ENCODE peak calls at places on chromosomes 12 and 14, in six cellular contexts. One of them, this sample, is unnamed.

GRCh38 chr14:25431211-25432076 is 381.5 kb upstream of the STXBP6 start:
- DNase-seq in heart right ventricle: no peak
- DNase-seq in astrocyte: no peak
- DNase-seq in NB4: peak
- DNase-seq in ovary: no peak
- DNase-seq in foreskin fibroblast: no peak
- DNase-seq in this sample: no peak

GRCh38 chr12:88896958-88897357 is 316.7 kb upstream of the KITLG start:
- DNase-seq in astrocyte: peak
- DNase-seq in foreskin fibroblast: peak
- DNase-seq in ovary: no peak
- DNase-seq in heart right ventricle: no peak
- DNase-seq in NB4: no peak
- DNase-seq in this sample: no peak

GRCh38 chr12:109156586-109156985 is 40.2 kb downstream of the ACACB start:
- DNase-seq in ovary: no peak
- DNase-seq in heart right ventricle: no peak
- DNase-seq in NB4: no peak
- DNase-seq in foreskin fibroblast: no peak
- DNase-seq in astrocyte: no peak
- DNase-seq in this sample: no peak

GRCh38 chr14:101862177-101862576 is 100.7 kb downstream of the PPP2R5C start:
- DNase-seq in NB4: no peak
- DNase-seq in heart right ventricle: no peak
- DNase-seq in foreskin fibroblast: peak
- DNase-seq in ovary: no peak
- DNase-seq in astrocyte: peak
- DNase-seq in this sample: no peak

GRCh38 chr12:53838978-53839377 is 87.2 kb upstream of the CISTR start:
- DNase-seq in NB4: no peak
- DNase-seq in ovary: no peak
- DNase-seq in foreskin fibroblast: no peak
- DNase-seq in heart right ventricle: no peak
- DNase-seq in astrocyte: no peak
- DNase-seq in this sample: no peak

GRCh38 chr12:100058482-100059029 is 73.8 kb upstream of the ANKS1B start:
- DNase-seq in foreskin fibroblast: peak
- DNase-seq in ovary: no peak
- DNase-seq in heart right ventricle: no peak
- DNase-seq in NB4: peak
- DNase-seq in astrocyte: peak
- DNase-seq in this sample: no peak

GRCh38 chr12:122356192-122356635 is 66.3 kb downstream of the CLIP1 start:
- DNase-seq in astrocyte: peak
- DNase-seq in ovary: no peak
- DNase-seq in foreskin fibroblast: peak
- DNase-seq in NB4: peak
- DNase-seq in heart right ventricle: peak
- DNase-seq in this sample: no peak

GRCh38 chr12:54572881-54573280 is 15.6 kb downstream of the PPP1R1A start:
- DNase-seq in ovary: no peak
- DNase-seq in foreskin fibroblast: no peak
- DNase-seq in astrocyte: no peak
- DNase-seq in heart right ventricle: no peak
- DNase-seq in NB4: no peak
- DNase-seq in this sample: no peak

GRCh38 chr14:68680541-68681051 is 112.3 kb downstream of the ZFP36L1 start:
- DNase-seq in foreskin fibroblast: peak
- DNase-seq in NB4: no peak
- DNase-seq in astrocyte: peak
- DNase-seq in ovary: no peak
- DNase-seq in heart right ventricle: no peak
- DNase-seq in this sample: no peak

GRCh38 chr14:104749958-104750529 is 2.9 kb upstream of the SIVA1 start:
- DNase-seq in ovary: no peak
- DNase-seq in foreskin fibroblast: peak
- DNase-seq in heart right ventricle: no peak
- DNase-seq in astrocyte: no peak
- DNase-seq in NB4: no peak
- DNase-seq in this sample: no peak

GRCh38 chr12:12384601-12385321 is 27.9 kb downstream of the BORCS5 start:
- DNase-seq in foreskin fibroblast: no peak
- DNase-seq in ovary: no peak
- DNase-seq in astrocyte: no peak
- DNase-seq in NB4: peak
- DNase-seq in heart right ventricle: no peak
- DNase-seq in this sample: no peak

GRCh38 chr12:22275847-22276246 is 58.7 kb downstream of the ST8SIA1 start:
- DNase-seq in ovary: peak
- DNase-seq in foreskin fibroblast: peak
- DNase-seq in NB4: no peak
- DNase-seq in heart right ventricle: peak
- DNase-seq in astrocyte: peak
- DNase-seq in this sample: peak

GRCh38 chr12:68446896-68447806 is 115.0 kb upstream of the MDM1 start:
- DNase-seq in ovary: no peak
- DNase-seq in astrocyte: no peak
- DNase-seq in NB4: peak
- DNase-seq in heart right ventricle: no peak
- DNase-seq in foreskin fibroblast: peak
- DNase-seq in this sample: no peak

DNA sequence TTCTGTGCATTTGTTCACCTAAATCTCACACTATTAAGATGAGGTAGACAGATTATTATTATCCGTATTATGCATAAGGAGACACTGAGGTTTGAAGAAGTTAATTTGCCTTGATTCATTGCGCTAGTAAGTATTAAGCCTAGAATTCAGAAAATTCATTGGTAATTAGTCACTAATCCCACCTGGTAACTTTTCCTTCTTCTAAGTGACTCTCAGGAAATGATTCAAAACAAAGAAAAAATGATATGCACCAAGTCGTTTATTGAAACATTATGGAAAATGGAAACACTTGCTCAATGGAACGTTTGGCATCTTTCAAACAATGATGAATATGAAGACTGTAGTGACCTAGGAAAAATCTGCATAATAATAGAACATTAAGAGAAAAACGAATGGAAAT is 15.2 kb downstream of the RFX4 start:
- DNase-seq in NB4: no peak
- DNase-seq in heart right ventricle: no peak
- DNase-seq in foreskin fibroblast: no peak
- DNase-seq in ovary: no peak
- DNase-seq in astrocyte: no peak
- DNase-seq in this sample: no peak
- H3K4me3 ChIP-seq in NB4: no peak
- H3K4me3 ChIP-seq in heart right ventricle: no peak
- H3K4me3 ChIP-seq in foreskin fibroblast: no peak
- H3K4me3 ChIP-seq in ovary: no peak
- H3K4me3 ChIP-seq in astrocyte: no peak
- H3K4me3 ChIP-seq in this sample: no peak

DNA sequence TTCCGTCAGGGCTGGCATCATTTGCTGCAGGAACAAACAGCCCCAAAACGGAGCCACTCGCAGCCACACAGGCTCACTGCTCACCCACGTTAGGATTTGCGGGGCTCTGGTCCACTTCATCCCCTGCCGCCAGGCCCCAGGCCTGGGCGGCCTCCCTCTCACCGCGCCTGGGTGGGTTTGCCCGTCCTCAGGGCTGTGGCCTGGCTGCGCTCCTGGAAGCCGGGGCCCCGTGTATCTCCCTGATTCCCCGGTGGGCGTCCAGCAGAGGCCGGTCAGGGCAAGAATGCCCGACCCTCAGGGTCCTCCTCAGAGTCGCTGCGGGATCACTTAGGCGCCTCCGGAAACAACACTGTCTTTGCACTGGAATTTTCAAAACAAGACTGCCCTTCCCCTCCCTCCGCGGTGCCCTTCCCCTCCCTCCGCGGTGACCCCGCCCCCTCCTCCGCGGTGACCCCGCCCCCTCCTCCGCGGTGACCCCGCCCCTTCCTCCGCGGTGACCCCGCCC is 15.7 kb upstream of the FBRSL1 start:
- DNase-seq in NB4: no peak
- DNase-seq in heart right ventricle: no peak
- DNase-seq in ovary: no peak
- DNase-seq in foreskin fibroblast: no peak
- DNase-seq in astrocyte: no peak
- DNase-seq in this sample: no peak
- H3K4me3 ChIP-seq in NB4: no peak
- H3K4me3 ChIP-seq in heart right ventricle: no peak
- H3K4me3 ChIP-seq in ovary: no peak
- H3K4me3 ChIP-seq in foreskin fibroblast: peak
- H3K4me3 ChIP-seq in astrocyte: no peak
- H3K4me3 ChIP-seq in this sample: no peak

DNA sequence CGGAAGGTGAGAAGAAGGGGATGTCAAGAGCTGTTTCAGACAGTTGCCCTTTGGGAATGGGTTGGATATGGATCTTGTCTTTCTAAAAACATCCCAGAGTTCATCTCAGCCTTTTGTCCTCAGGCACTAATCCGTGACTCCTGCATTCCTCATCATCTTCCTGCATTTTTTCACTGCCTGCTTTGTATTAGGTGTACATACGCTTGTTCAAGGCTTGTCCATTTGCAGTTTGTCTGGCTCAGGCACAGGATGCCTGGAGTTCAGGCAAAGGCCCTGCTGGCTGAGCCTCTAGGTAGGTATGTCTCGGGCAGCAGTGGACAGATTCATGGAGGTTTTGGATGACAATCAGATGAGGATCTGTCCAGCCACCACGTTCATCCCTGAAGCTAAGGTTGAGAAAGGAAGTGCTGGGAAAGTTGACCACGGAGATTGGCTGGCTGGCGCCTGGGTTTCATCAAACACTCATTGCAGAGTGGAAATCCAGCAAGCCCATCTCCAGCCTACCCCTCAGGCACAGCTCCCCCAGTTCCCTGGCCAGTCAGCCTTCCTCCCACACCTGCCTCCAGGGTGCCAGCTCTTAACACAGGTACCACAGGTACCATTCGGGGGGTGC is 12.4 kb upstream of the TMEM106C start:
- DNase-seq in foreskin fibroblast: peak
- DNase-seq in ovary: no peak
- DNase-seq in NB4: no peak
- DNase-seq in heart right ventricle: no peak
- DNase-seq in astrocyte: no peak
- DNase-seq in this sample: no peak
- H3K4me3 ChIP-seq in foreskin fibroblast: no peak
- H3K4me3 ChIP-seq in ovary: no peak
- H3K4me3 ChIP-seq in NB4: no peak
- H3K4me3 ChIP-seq in heart right ventricle: no peak
- H3K4me3 ChIP-seq in astrocyte: no peak
- H3K4me3 ChIP-seq in this sample: no peak

DNA sequence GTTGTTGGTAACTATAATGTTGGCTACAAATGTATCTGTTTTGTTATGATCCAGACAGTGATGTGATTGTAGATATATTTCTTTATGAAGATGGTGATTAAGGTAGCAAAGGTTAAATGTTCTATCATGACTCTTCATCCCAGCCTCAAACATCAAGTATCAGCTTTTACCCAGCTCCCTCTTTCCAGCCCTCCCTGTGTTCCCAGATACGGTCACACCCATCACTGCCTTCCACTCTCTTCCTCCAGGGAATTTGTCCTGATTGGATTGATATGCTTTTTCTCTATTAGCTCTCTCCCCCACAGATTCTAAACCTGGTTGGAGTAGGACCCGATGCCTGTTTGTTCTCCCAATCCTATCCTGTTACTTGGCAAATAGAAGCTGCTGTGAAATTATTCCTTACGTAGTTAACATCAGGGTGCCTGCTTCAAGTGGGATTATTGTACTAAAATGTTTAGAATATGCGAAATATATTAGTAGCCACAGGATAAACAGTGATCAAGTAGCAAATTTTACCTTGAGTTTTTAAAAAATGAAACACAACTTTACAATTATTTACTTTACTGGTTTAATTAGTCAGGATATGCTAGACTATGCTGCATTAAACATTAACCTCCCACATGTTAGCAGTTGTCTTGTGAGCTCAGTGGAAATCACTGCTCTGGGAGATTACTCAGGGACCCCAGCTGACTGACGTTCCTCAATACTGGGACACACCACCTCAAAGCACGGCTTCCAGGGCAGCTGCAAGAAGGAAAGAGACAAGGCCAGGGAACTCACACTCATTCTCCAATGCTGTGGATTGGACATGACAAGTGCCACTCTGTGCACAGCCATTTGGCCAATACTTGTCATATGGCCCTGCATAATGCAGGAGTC is 165.3 kb downstream of the ALX1 start:
- DNase-seq in astrocyte: no peak
- DNase-seq in ovary: no peak
- DNase-seq in heart right ventricle: no peak
- DNase-seq in NB4: no peak
- DNase-seq in foreskin fibroblast: no peak
- DNase-seq in this sample: no peak
- H3K4me3 ChIP-seq in astrocyte: no peak
- H3K4me3 ChIP-seq in ovary: no peak
- H3K4me3 ChIP-seq in heart right ventricle: no peak
- H3K4me3 ChIP-seq in NB4: no peak
- H3K4me3 ChIP-seq in foreskin fibroblast: no peak
- H3K4me3 ChIP-seq in this sample: no peak

This sample was measured in aorta.